ENCODE peak calls at places on chromosomes 16 and 17, in five cellular contexts. One of them, this sample, is unnamed.

GRCh38 chr17:64128787-64129514 is 993 bp downstream of the ERN1 start:
- DNase-seq in coronary artery: no peak
- DNase-seq in CD8-positive, alpha-beta memory T cell: no peak
- DNase-seq in kidney epithelial cell: no peak
- DNase-seq in Jurkat, Clone E6-1: no peak
- DNase-seq in this sample: peak

GRCh38 chr16:55849536-55849935 is 16.6 kb upstream of the CES1 start:
- DNase-seq in coronary artery: no peak
- DNase-seq in CD8-positive, alpha-beta memory T cell: no peak
- DNase-seq in kidney epithelial cell: no peak
- DNase-seq in Jurkat, Clone E6-1: no peak
- DNase-seq in this sample: no peak

GRCh38 chr17:49990921-49991320 is 4.1 kb downstream of the DLX3 start:
- DNase-seq in coronary artery: peak
- DNase-seq in CD8-positive, alpha-beta memory T cell: no peak
- DNase-seq in kidney epithelial cell: no peak
- DNase-seq in Jurkat, Clone E6-1: no peak
- DNase-seq in this sample: no peak

GRCh38 chr17:74192950-74193781 is 10.3 kb upstream of the RPL38 start:
- DNase-seq in coronary artery: no peak
- DNase-seq in CD8-positive, alpha-beta memory T cell: no peak
- DNase-seq in kidney epithelial cell: no peak
- DNase-seq in Jurkat, Clone E6-1: no peak
- DNase-seq in this sample: peak

GRCh38 chr17:30468465-30468864 is 8.7 kb upstream of the GOSR1 start:
- DNase-seq in coronary artery: no peak
- DNase-seq in CD8-positive, alpha-beta memory T cell: no peak
- DNase-seq in kidney epithelial cell: no peak
- DNase-seq in Jurkat, Clone E6-1: no peak
- DNase-seq in this sample: no peak

GRCh38 chr17:3977387-3977786 is 13.2 kb upstream of the ATP2A3 start:
- DNase-seq in coronary artery: no peak
- DNase-seq in CD8-positive, alpha-beta memory T cell: no peak
- DNase-seq in kidney epithelial cell: no peak
- DNase-seq in Jurkat, Clone E6-1: no peak
- DNase-seq in this sample: no peak

GRCh38 chr17:13337864-13338371 is 263.8 kb downstream of the HS3ST3A1 start:
- DNase-seq in coronary artery: no peak
- DNase-seq in CD8-positive, alpha-beta memory T cell: no peak
- DNase-seq in kidney epithelial cell: no peak
- DNase-seq in Jurkat, Clone E6-1: peak
- DNase-seq in this sample: no peak

GRCh38 chr16:3183445-3184139 is 4.4 kb upstream of the OR1F1 start:
- DNase-seq in coronary artery: no peak
- DNase-seq in CD8-positive, alpha-beta memory T cell: no peak
- DNase-seq in kidney epithelial cell: no peak
- DNase-seq in Jurkat, Clone E6-1: no peak
- DNase-seq in this sample: no peak

GRCh38 chr16:4249546-4249945 is 7.7 kb upstream of the SRL start:
- DNase-seq in coronary artery: no peak
- DNase-seq in CD8-positive, alpha-beta memory T cell: no peak
- DNase-seq in kidney epithelial cell: no peak
- DNase-seq in Jurkat, Clone E6-1: no peak
- DNase-seq in this sample: no peak

GRCh38 chr17:8315740-8316217 is 5.7 kb downstream of the ARHGEF15 start:
- DNase-seq in coronary artery: no peak
- DNase-seq in CD8-positive, alpha-beta memory T cell: no peak
- DNase-seq in kidney epithelial cell: no peak
- DNase-seq in Jurkat, Clone E6-1: no peak
- DNase-seq in this sample: no peak

GRCh38 chr16:4624827-4625616 is 396 bp downstream of the MGRN1 start:
- DNase-seq in coronary artery: no peak
- DNase-seq in CD8-positive, alpha-beta memory T cell: peak
- DNase-seq in kidney epithelial cell: no peak
- DNase-seq in Jurkat, Clone E6-1: no peak
- DNase-seq in this sample: peak

GRCh38 chr16:53949716-53950410 is 245.9 kb downstream of the FTO start:
- DNase-seq in coronary artery: no peak
- DNase-seq in CD8-positive, alpha-beta memory T cell: no peak
- DNase-seq in kidney epithelial cell: no peak
- DNase-seq in Jurkat, Clone E6-1: no peak
- DNase-seq in this sample: no peak

GRCh38 chr17:61647044-61647443 is 56.0 kb upstream of the NACA2 start:
- DNase-seq in coronary artery: no peak
- DNase-seq in CD8-positive, alpha-beta memory T cell: no peak
- DNase-seq in kidney epithelial cell: no peak
- DNase-seq in Jurkat, Clone E6-1: no peak
- DNase-seq in this sample: no peak

GRCh38 chr17:81419333-81419885 is 24.2 kb downstream of the BAHCC1 start:
- DNase-seq in coronary artery: peak
- DNase-seq in CD8-positive, alpha-beta memory T cell: no peak
- DNase-seq in kidney epithelial cell: peak
- DNase-seq in Jurkat, Clone E6-1: no peak
- DNase-seq in this sample: peak

GRCh38 chr17:37844158-37844976 is 79.8 kb upstream of the TBC1D3K start:
- DNase-seq in coronary artery: peak
- DNase-seq in CD8-positive, alpha-beta memory T cell: peak
- DNase-seq in kidney epithelial cell: no peak
- DNase-seq in Jurkat, Clone E6-1: no peak
- DNase-seq in this sample: peak

GRCh38 chr16:16972831-16973230 is 497.9 kb downstream of the XYLT1 start:
- DNase-seq in coronary artery: no peak
- DNase-seq in CD8-positive, alpha-beta memory T cell: no peak
- DNase-seq in kidney epithelial cell: no peak
- DNase-seq in Jurkat, Clone E6-1: no peak
- DNase-seq in this sample: no peak

GRCh38 chr17:82781894-82782274 is 30.0 kb downstream of the TBCD start:
- DNase-seq in coronary artery: no peak
- DNase-seq in CD8-positive, alpha-beta memory T cell: peak
- DNase-seq in kidney epithelial cell: peak
- DNase-seq in Jurkat, Clone E6-1: peak
- DNase-seq in this sample: peak

GRCh38 chr16:46908540-46909372 is 24.6 kb downstream of the GPT2 start:
- DNase-seq in coronary artery: no peak
- DNase-seq in CD8-positive, alpha-beta memory T cell: peak
- DNase-seq in kidney epithelial cell: no peak
- DNase-seq in Jurkat, Clone E6-1: peak
- DNase-seq in this sample: no peak

GRCh38 chr16:30367349-30368009 is 2.8 kb downstream of the TBC1D10B start:
- DNase-seq in coronary artery: no peak
- DNase-seq in CD8-positive, alpha-beta memory T cell: no peak
- DNase-seq in kidney epithelial cell: no peak
- DNase-seq in Jurkat, Clone E6-1: no peak
- DNase-seq in this sample: no peak

GRCh38 chr16:11621539-11621919 is 34.8 kb upstream of the LITAF start:
- DNase-seq in coronary artery: no peak
- DNase-seq in CD8-positive, alpha-beta memory T cell: no peak
- DNase-seq in kidney epithelial cell: no peak
- DNase-seq in Jurkat, Clone E6-1: no peak
- DNase-seq in this sample: no peak

GRCh38 chr16:57252148-57252721 is 7.2 kb downstream of the ARL2BP start:
- DNase-seq in coronary artery: no peak
- DNase-seq in CD8-positive, alpha-beta memory T cell: no peak
- DNase-seq in kidney epithelial cell: no peak
- DNase-seq in Jurkat, Clone E6-1: no peak
- DNase-seq in this sample: no peak

GRCh38 chr17:63132509-63132911 is 166.5 kb downstream of the TANC2 start:
- DNase-seq in coronary artery: no peak
- DNase-seq in CD8-positive, alpha-beta memory T cell: no peak
- DNase-seq in kidney epithelial cell: no peak
- DNase-seq in Jurkat, Clone E6-1: no peak
- DNase-seq in this sample: no peak

GRCh38 chr17:49850772-49851386 is 3.0 kb upstream of the TAC4 start:
- DNase-seq in coronary artery: no peak
- DNase-seq in CD8-positive, alpha-beta memory T cell: no peak
- DNase-seq in kidney epithelial cell: no peak
- DNase-seq in Jurkat, Clone E6-1: no peak
- DNase-seq in this sample: no peak

GRCh38 chr16:50588276-50588675 is 40.1 kb downstream of the NKD1 start:
- DNase-seq in coronary artery: no peak
- DNase-seq in CD8-positive, alpha-beta memory T cell: no peak
- DNase-seq in kidney epithelial cell: no peak
- DNase-seq in Jurkat, Clone E6-1: no peak
- DNase-seq in this sample: no peak

GRCh38 chr17:82039695-82040299 is 2.3 kb upstream of the DCXR start:
- DNase-seq in coronary artery: no peak
- DNase-seq in CD8-positive, alpha-beta memory T cell: no peak
- DNase-seq in kidney epithelial cell: no peak
- DNase-seq in Jurkat, Clone E6-1: no peak
- DNase-seq in this sample: no peak

GRCh38 chr17:7557825-7558543 is 566 bp upstream of the TNFSF13 start:
- DNase-seq in coronary artery: peak
- DNase-seq in CD8-positive, alpha-beta memory T cell: no peak
- DNase-seq in kidney epithelial cell: no peak
- DNase-seq in Jurkat, Clone E6-1: no peak
- DNase-seq in this sample: peak

GRCh38 chr17:41907633-41908539 is 10.9 kb downstream of the ACLY start:
- DNase-seq in coronary artery: no peak
- DNase-seq in CD8-positive, alpha-beta memory T cell: no peak
- DNase-seq in kidney epithelial cell: peak
- DNase-seq in Jurkat, Clone E6-1: no peak
- DNase-seq in this sample: no peak

GRCh38 chr17:48578616-48579560 is 738 bp upstream of the HOXB4 start:
- DNase-seq in coronary artery: no peak
- DNase-seq in CD8-positive, alpha-beta memory T cell: no peak
- DNase-seq in kidney epithelial cell: no peak
- DNase-seq in Jurkat, Clone E6-1: no peak
- DNase-seq in this sample: no peak
- H3K4me3 ChIP-seq in coronary artery: peak
- H3K4me3 ChIP-seq in CD8-positive, alpha-beta memory T cell: peak
- H3K4me3 ChIP-seq in kidney epithelial cell: peak
- H3K4me3 ChIP-seq in Jurkat, Clone E6-1: peak
- H3K4me3 ChIP-seq in this sample: peak

GRCh38 chr16:85413713-85414663 is 199.1 kb upstream of the GSE1 start:
- DNase-seq in coronary artery: no peak
- DNase-seq in CD8-positive, alpha-beta memory T cell: no peak
- DNase-seq in kidney epithelial cell: no peak
- DNase-seq in Jurkat, Clone E6-1: no peak
- DNase-seq in this sample: peak
- H3K4me3 ChIP-seq in coronary artery: no peak
- H3K4me3 ChIP-seq in CD8-positive, alpha-beta memory T cell: no peak
- H3K4me3 ChIP-seq in kidney epithelial cell: no peak
- H3K4me3 ChIP-seq in Jurkat, Clone E6-1: no peak
- H3K4me3 ChIP-seq in this sample: no peak

GRCh38 chr17:44221072-44221861 is 1.8 kb upstream of the UBTF start:
- DNase-seq in coronary artery: peak
- DNase-seq in CD8-positive, alpha-beta memory T cell: peak
- DNase-seq in kidney epithelial cell: no peak
- DNase-seq in Jurkat, Clone E6-1: peak
- DNase-seq in this sample: peak
- H3K4me3 ChIP-seq in coronary artery: peak
- H3K4me3 ChIP-seq in CD8-positive, alpha-beta memory T cell: peak
- H3K4me3 ChIP-seq in kidney epithelial cell: peak
- H3K4me3 ChIP-seq in Jurkat, Clone E6-1: peak
- H3K4me3 ChIP-seq in this sample: peak

DNA sequence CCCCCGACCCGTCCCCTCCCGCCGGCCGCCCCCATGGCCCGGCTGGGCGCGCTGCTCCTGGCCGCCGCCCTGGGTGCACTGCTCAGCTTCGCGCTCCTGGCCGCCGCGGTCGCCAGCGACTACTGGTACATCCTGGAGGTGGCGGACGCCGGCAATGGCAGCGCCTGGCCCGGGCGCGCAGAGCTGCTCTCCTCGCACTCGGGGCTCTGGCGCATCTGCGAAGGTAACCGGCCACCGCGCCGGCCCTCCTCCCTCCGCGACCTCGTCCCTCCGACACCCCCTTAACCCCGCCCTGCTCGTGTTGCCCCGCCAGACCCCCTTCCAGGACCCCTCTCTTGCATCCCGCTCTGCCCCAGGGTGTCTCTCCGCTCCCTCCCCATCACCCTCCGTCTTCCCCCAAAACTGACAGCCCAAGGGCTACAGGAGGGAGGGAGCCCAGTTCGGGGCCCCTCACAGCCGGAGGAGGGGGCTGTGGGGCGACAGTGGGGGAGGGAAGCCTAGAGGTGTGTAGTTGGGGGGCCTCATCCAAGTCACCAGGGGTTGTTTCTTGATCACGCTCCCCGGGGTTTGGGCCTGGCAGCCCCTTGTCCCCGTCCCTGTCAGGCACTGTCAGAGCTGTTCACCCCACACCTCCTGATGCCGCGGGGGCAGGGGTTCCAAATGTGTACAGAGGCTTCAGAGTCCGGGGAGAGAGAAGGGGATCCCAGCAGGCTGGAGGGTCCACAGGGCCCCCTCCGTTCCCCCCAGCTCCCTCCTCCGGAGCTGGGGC is 744 bp downstream of the TMEM235 start:
- DNase-seq in coronary artery: no peak
- DNase-seq in CD8-positive, alpha-beta memory T cell: no peak
- DNase-seq in kidney epithelial cell: no peak
- DNase-seq in Jurkat, Clone E6-1: no peak
- DNase-seq in this sample: peak
- H3K4me3 ChIP-seq in coronary artery: peak
- H3K4me3 ChIP-seq in CD8-positive, alpha-beta memory T cell: no peak
- H3K4me3 ChIP-seq in kidney epithelial cell: no peak
- H3K4me3 ChIP-seq in Jurkat, Clone E6-1: no peak
- H3K4me3 ChIP-seq in this sample: no peak

GRCh38 chr17:72518810-72519597 is 398.2 kb downstream of the SOX9 start:
- DNase-seq in coronary artery: no peak
- DNase-seq in CD8-positive, alpha-beta memory T cell: no peak
- DNase-seq in kidney epithelial cell: no peak
- DNase-seq in Jurkat, Clone E6-1: no peak
- DNase-seq in this sample: no peak

GRCh38 chr17:72517413-72518237 is 396.8 kb downstream of the SOX9 start:
- DNase-seq in coronary artery: no peak
- DNase-seq in CD8-positive, alpha-beta memory T cell: no peak
- DNase-seq in kidney epithelial cell: no peak
- DNase-seq in Jurkat, Clone E6-1: no peak
- DNase-seq in this sample: no peak

GRCh38 chr17:72520665-72521303 is 400.0 kb downstream of the SOX9 start:
- DNase-seq in coronary artery: no peak
- DNase-seq in CD8-positive, alpha-beta memory T cell: no peak
- DNase-seq in kidney epithelial cell: no peak
- DNase-seq in Jurkat, Clone E6-1: no peak
- DNase-seq in this sample: no peak

GRCh38 chr17:72518333-72518732 is 397.5 kb downstream of the SOX9 start:
- DNase-seq in coronary artery: no peak
- DNase-seq in CD8-positive, alpha-beta memory T cell: no peak
- DNase-seq in kidney epithelial cell: no peak
- DNase-seq in Jurkat, Clone E6-1: no peak
- DNase-seq in this sample: no peak

GRCh38 chr17:72519598-72519936 is 398.7 kb downstream of the SOX9 start:
- DNase-seq in coronary artery: no peak
- DNase-seq in CD8-positive, alpha-beta memory T cell: no peak
- DNase-seq in kidney epithelial cell: no peak
- DNase-seq in Jurkat, Clone E6-1: no peak
- DNase-seq in this sample: no peak
- H3K4me3 ChIP-seq in coronary artery: no peak
- H3K4me3 ChIP-seq in CD8-positive, alpha-beta memory T cell: no peak
- H3K4me3 ChIP-seq in kidney epithelial cell: no peak
- H3K4me3 ChIP-seq in Jurkat, Clone E6-1: no peak
- H3K4me3 ChIP-seq in this sample: no peak

This sample was measured in left lung.